ENCODE peak calls at places on chromosomes 3 and 15, in six cellular contexts. O, K, F, W, Y and A are unnamed samples. For H3K27me3, the result is how much of the 10 kb centered on the place peaks cover.

GRCh38 chr15:66126057-66126855 is 127.3 kb downstream of the MEGF11 start:
- DNase-seq in W (no peak), O (no peak), F (no peak), Y (no peak), K (no peak), A (no peak)

GRCh38 chr3:177410734-177411133 is 213.5 kb upstream of the TBL1XR1 start:
- DNase-seq in Y (no peak), O (no peak), K (peak), W (no peak), F (peak), A (no peak)

GRCh38 chr3:43327184-43327950 is 41.0 kb downstream of the SNRK start:
- DNase-seq in K (no peak), O (no peak), W (no peak), Y (no peak), F (no peak), A (no peak)

GRCh38 chr15:70149667-70150404 is 52.1 kb upstream of the TLE3 start:
- DNase-seq in W (no peak), O (no peak), Y (no peak), K (no peak), F (no peak), A (no peak)

GRCh38 chr3:130905551-130905950 is 11.7 kb downstream of the ATP2C1 start:
- DNase-seq in Y (no peak), F (no peak), W (no peak), K (no peak), O (no peak), A (no peak)

GRCh38 chr3:99128740-99129505 is 227.4 kb upstream of the DCBLD2 start:
- DNase-seq in K (peak), O (peak), W (no peak), Y (no peak), F (no peak), A (no peak)

GRCh38 chr3:133038731-133039398 is 674 bp downstream of the TMEM108 start:
- DNase-seq in Y (no peak), W (no peak), K (no peak), O (peak), F (no peak), A (peak)

GRCh38 chr3:108818404-108818803 is 4.2 kb upstream of the TRAT1 start:
- DNase-seq in F (peak), O (no peak), Y (no peak), K (peak), W (peak), A (no peak)

GRCh38 chr3:187292186-187292585 is 649 bp upstream of the MASP1 start:
- DNase-seq in O (no peak), K (no peak), F (no peak), W (no peak), Y (no peak), A (no peak)

GRCh38 chr15:101444015-101444414 is 45.5 kb downstream of the PCSK6 start:
- DNase-seq in Y (no peak), K (no peak), O (no peak), F (no peak), W (no peak), A (no peak)

GRCh38 chr3:183378008-183378407 is 50.4 kb downstream of the MCF2L2 start:
- DNase-seq in K (no peak), W (no peak), O (no peak), Y (no peak), F (no peak), A (no peak)

GRCh38 chr3:8776406-8776805 is 7.0 kb upstream of the OXTR start:
- DNase-seq in Y (no peak), F (no peak), O (no peak), K (no peak), W (no peak), A (no peak)

GRCh38 chr3:111338059-111338698 is 203.8 kb upstream of the CD96 start:
- DNase-seq in K (peak), Y (no peak), W (peak), F (peak), O (peak), A (no peak)

GRCh38 chr3:103393395-103394186 is 958.8 kb downstream of the ZPLD1 start:
- DNase-seq in F (no peak), Y (no peak), K (no peak), O (no peak), W (no peak), A (no peak)

GRCh38 chr15:96412045-96412918 is 81.8 kb downstream of the NR2F2 start:
- DNase-seq in Y (no peak), W (no peak), K (no peak), F (no peak), O (no peak), A (no peak)

GRCh38 chr3:5251196-5251583 is 63.7 kb downstream of the EDEM1 start:
- DNase-seq in Y (no peak), W (no peak), F (no peak), O (no peak), K (no peak), A (no peak)

GRCh38 chr3:55486857-55487375 is at the start of gene WNT5A:
- DNase-seq in Y (peak), F (peak), W (no peak), K (peak), O (no peak), A (no peak)

GRCh38 chr3:127040216-127040615 is 57.3 kb downstream of the PLXNA1 start:
- DNase-seq in Y (no peak), O (no peak), W (no peak), F (no peak), K (no peak), A (no peak)

GRCh38 chr3:127039719-127040118 is 56.8 kb downstream of the PLXNA1 start:
- DNase-seq in Y (peak), O (no peak), W (no peak), F (no peak), K (no peak), A (no peak)

GRCh38 chr3:127041933-127042332 is 59.0 kb downstream of the PLXNA1 start:
- DNase-seq in Y (peak), O (no peak), F (no peak), W (no peak), K (no peak), A (no peak)

GRCh38 chr3:127042634-127043033 is 59.7 kb downstream of the PLXNA1 start:
- DNase-seq in Y (peak), O (no peak), W (no peak), K (no peak), F (no peak), A (no peak)

GRCh38 chr3:127041264-127041820 is 58.4 kb downstream of the PLXNA1 start:
- DNase-seq in F (no peak), Y (peak), W (no peak), K (no peak), O (no peak), A (no peak)
- H3K4me3 ChIP-seq in F (no peak), Y (no peak), W (no peak), K (no peak), O (no peak), A (no peak)

GRCh38 chr3:62366093-62366419 is 7.3 kb downstream of the FEZF2 start:
- DNase-seq in Y (no peak), W (no peak), F (no peak), O (no peak), K (no peak), A (no peak)

GRCh38 chr3:62363275-62363674 is 10.1 kb downstream of the FEZF2 start:
- DNase-seq in F (no peak), O (no peak), Y (no peak), K (no peak), W (no peak), A (no peak)

GRCh38 chr3:62365311-62366092 is 7.8 kb downstream of the FEZF2 start:
- DNase-seq in Y (no peak), W (no peak), K (no peak), F (no peak), O (no peak), A (no peak)

GRCh38 chr3:62361824-62362223 is 11.5 kb downstream of the FEZF2 start:
- DNase-seq in O (no peak), Y (no peak), W (no peak), K (no peak), F (no peak), A (no peak)

DNA sequence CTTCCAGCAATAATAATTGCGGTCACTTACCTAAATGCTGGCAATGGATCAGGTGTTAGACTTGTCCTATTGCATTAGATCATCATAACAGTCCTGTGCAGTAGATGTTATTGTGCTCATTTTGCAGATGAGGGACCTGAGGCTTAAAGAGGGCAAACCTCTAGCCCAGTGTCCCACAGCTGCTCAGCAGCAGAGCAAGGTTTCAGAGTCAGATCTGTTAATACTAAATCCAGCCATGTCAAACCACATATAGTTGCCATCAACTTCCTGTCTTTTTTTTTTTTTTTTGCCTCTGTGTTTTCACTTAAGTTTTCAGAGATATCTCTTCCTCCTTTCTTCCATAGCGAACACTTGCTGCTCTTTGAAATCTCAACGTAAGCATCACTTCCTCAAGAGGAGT is 12.1 kb downstream of the FEZF2 start:
- DNase-seq in F (no peak), W (no peak), O (no peak), K (no peak), Y (no peak), A (no peak)
- H3K27me3 ChIP-seq in F (under half), W (under half), O (under half), K (under half), Y (under half), A (under half)

DNA sequence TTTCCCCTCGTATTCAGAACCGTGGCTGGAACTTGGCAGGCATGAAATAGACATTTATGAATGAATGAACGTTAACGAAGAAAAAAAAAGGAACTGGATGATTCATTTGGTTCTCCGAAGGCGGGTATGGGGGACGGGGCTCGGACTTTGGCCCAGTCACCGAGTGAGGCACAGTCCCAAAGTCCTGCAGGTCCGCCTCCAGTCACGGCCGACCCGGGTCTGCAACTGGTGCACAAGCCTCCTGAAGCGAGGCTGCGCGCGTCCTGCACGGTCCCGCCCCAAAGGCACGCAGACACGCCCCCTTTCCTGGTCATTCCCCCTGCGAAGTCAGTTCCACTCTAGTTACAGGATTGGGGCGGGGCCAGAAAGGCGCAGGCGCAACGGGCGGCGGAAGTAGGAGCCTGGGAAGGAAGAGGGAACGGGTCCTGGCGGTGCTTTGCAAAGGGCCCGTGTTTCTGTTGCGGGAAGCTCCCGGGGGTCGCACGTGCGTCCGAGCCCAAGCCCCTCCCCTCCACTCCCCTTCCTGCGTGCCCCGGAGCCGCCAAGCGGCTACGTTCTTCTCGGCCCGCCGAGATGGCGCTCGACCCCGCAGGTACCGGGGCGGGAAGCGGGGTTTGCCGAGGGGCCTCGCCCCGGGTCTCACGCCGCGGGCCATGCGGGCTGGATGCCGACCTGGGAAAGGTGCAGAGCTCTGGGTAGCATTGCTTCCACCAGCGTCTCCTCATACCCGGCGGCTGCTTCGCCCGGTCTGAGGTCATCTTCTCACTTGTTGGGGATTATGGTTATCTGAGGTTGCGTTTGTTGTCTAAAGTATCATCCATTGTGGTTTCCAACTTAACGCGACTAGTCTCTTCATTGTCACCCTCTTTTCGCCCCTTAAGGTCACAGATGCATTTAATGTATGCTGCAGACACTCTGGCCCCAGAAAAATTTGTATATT is at the start of gene CMC1:
- DNase-seq in W (peak), Y (peak), K (peak), O (peak), F (peak), A (peak)
- TF ChIP-seq POLR2A in W (peak), Y (peak), K (peak), O (peak), F (peak), A (peak)

GRCh38 chr15:45796433-45796832 is 161.6 kb downstream of the SQOR start:
- DNase-seq in F (peak), W (no peak), O (no peak), Y (no peak), K (no peak), A (no peak)
- H3K4me3 ChIP-seq in F (no peak), W (no peak), O (no peak), Y (no peak), K (no peak), A (no peak)

DNA sequence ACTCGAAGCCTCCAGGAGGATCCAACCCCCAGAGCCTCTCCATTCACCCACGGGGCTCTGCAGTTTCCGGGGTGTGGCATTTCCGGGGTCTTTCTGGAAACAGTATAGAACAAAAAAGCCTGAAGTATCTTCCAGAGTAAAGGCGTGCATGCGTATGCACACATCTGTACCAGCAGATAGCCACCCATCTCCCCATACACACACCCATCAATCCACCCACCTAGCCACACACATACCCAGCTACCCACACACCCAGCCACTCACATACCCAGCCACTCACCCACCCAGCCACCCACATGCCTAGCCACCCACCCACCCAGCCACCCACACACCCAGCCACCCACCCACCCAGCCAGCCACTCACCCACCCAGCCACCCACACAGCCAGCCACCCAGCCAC is 2.9 kb upstream of the DNAJB8 start:
- DNase-seq in K (no peak), F (no peak), W (no peak), O (no peak), Y (no peak), A (no peak)
- H3K27me3 ChIP-seq in K (under half), F (under half), W (half or more), O (under half), Y (under half), A (under half)

GRCh38 chr3:141412936-141413354 is 44.6 kb downstream of the ZBTB38 start:
- DNase-seq in W (no peak), Y (no peak), F (peak), K (peak), O (peak), A (peak)
- TF ChIP-seq POLR2A in W (no peak), Y (no peak), F (no peak), K (peak), O (peak), A (no peak)

GRCh38 chr3:172170841-172171240 is 131.5 kb downstream of the FNDC3B start:
- DNase-seq in O (no peak), K (no peak), Y (no peak), W (no peak), F (no peak), A (no peak)

GRCh38 chr3:172171396-172172075 is 132.2 kb downstream of the FNDC3B start:
- DNase-seq in O (no peak), F (no peak), K (no peak), W (no peak), Y (no peak), A (no peak)

GRCh38 chr3:172175254-172175599 is 135.8 kb downstream of the FNDC3B start:
- DNase-seq in K (no peak), Y (no peak), W (no peak), F (no peak), O (no peak), A (no peak)

GRCh38 chr3:172174396-172175253 is 135.2 kb downstream of the FNDC3B start:
- DNase-seq in F (no peak), K (no peak), Y (no peak), O (no peak), W (no peak), A (no peak)

GRCh38 chr3:172173316-172174271 is 134.2 kb downstream of the FNDC3B start:
- DNase-seq in K (no peak), F (no peak), O (no peak), W (no peak), Y (no peak), A (no peak)
- H3K4me3 ChIP-seq in K (no peak), F (no peak), O (no peak), W (no peak), Y (no peak), A (no peak)